ENCODE peak calls at places on chromosomes 16 and 17, in four cellular contexts. A is activated CD4-positive, alpha-beta T cell treated with anti-CD3 and anti-CD28 coated beads, Interleukin-2, amount 50 U/mL, for 48 hours; S is Calu3; Q is islet precursor cell. X is an unnamed sample.

GRCh38 chr17:41522301-41523224 is 3.9 kb upstream of the KRT15 start:
- DNase-seq in A (no peak), S (peak), Q (no peak), X (no peak)

GRCh38 chr17:69575346-69575761 is 160.9 kb downstream of the MAP2K6 start:
- DNase-seq in Q (no peak), A (no peak), S (no peak), X (no peak)

GRCh38 chr16:58048914-58049696 is 23.6 kb downstream of the MMP15 start:
- DNase-seq in A (no peak), Q (no peak), S (no peak), X (no peak)

GRCh38 chr16:70553645-70554044 is 30.0 kb downstream of the SF3B3 start:
- DNase-seq in S (no peak), Q (no peak), A (no peak), X (no peak)

GRCh38 chr17:63929860-63930766 is 2.0 kb downstream of the CD79B start:
- DNase-seq in S (no peak), Q (no peak), A (no peak), X (no peak)

GRCh38 chr16:67842509-67843342 is 606 bp downstream of the THAP11 start:
- DNase-seq in A (peak), Q (peak), S (peak), X (peak)

GRCh38 chr17:19948100-19948943 is 29.3 kb downstream of the AKAP10 start:
- DNase-seq in S (no peak), A (no peak), Q (no peak), X (no peak)

GRCh38 chr16:70577256-70577698 is 53.7 kb downstream of the SF3B3 start:
- DNase-seq in S (peak), A (no peak), Q (no peak), X (no peak)

GRCh38 chr17:82882715-82883446 is 43.1 kb upstream of the ZNF750 start:
- DNase-seq in A (peak), Q (no peak), S (no peak), X (peak)